ENCODE peak calls at places on chromosomes 7 and 10, in seven cellular contexts. One of them, this sample, is unnamed.

GRCh38 chr10:69317175-69318086 is 39.1 kb downstream of the HK1 start:
- DNase-seq in CD8-positive, alpha-beta memory T cell: no peak
- DNase-seq in effector memory CD4-positive, alpha-beta T cell: no peak
- DNase-seq in osteoblast: no peak
- DNase-seq in Karpas-422: peak; percentile 88
- DNase-seq in CD4-positive, alpha-beta T cell: no peak
- DNase-seq in hepatocyte: no peak
- DNase-seq in this sample: peak; percentile 6

GRCh38 chr10:54137396-54137795 is 663.6 kb downstream of the PCDH15 start:
- DNase-seq in Karpas-422: no peak
- DNase-seq in CD4-positive, alpha-beta T cell: no peak
- DNase-seq in CD8-positive, alpha-beta memory T cell: no peak
- DNase-seq in effector memory CD4-positive, alpha-beta T cell: no peak
- DNase-seq in hepatocyte: no peak
- DNase-seq in osteoblast: no peak
- DNase-seq in this sample: no peak

GRCh38 chr10:132459252-132460028 is 62.4 kb downstream of the PWWP2B start:
- DNase-seq in Karpas-422: no peak
- DNase-seq in osteoblast: peak; percentile 79
- DNase-seq in CD4-positive, alpha-beta T cell: no peak
- DNase-seq in CD8-positive, alpha-beta memory T cell: peak; percentile 37
- DNase-seq in hepatocyte: peak; percentile 76
- DNase-seq in effector memory CD4-positive, alpha-beta T cell: no peak
- DNase-seq in this sample: no peak

GRCh38 chr7:27908534-27909165 is 168.7 kb downstream of the TAX1BP1 start:
- DNase-seq in effector memory CD4-positive, alpha-beta T cell: no peak
- DNase-seq in CD4-positive, alpha-beta T cell: no peak
- DNase-seq in Karpas-422: no peak
- DNase-seq in osteoblast: no peak
- DNase-seq in CD8-positive, alpha-beta memory T cell: no peak
- DNase-seq in hepatocyte: no peak
- DNase-seq in this sample: no peak

GRCh38 chr7:84251183-84251845 is 56.7 kb upstream of the SEMA3A start:
- DNase-seq in CD4-positive, alpha-beta T cell: no peak
- DNase-seq in hepatocyte: no peak
- DNase-seq in CD8-positive, alpha-beta memory T cell: no peak
- DNase-seq in effector memory CD4-positive, alpha-beta T cell: no peak
- DNase-seq in Karpas-422: no peak
- DNase-seq in osteoblast: no peak
- DNase-seq in this sample: no peak

GRCh38 chr7:26675143-26675887 is 189.1 kb downstream of the SKAP2 start:
- DNase-seq in effector memory CD4-positive, alpha-beta T cell: no peak
- DNase-seq in CD4-positive, alpha-beta T cell: no peak
- DNase-seq in osteoblast: no peak
- DNase-seq in CD8-positive, alpha-beta memory T cell: no peak
- DNase-seq in Karpas-422: no peak
- DNase-seq in hepatocyte: no peak
- DNase-seq in this sample: no peak

GRCh38 chr7:38374507-38374906 is 101.1 kb upstream of the TARP start:
- DNase-seq in hepatocyte: peak; percentile 64
- DNase-seq in effector memory CD4-positive, alpha-beta T cell: no peak
- DNase-seq in CD8-positive, alpha-beta memory T cell: peak; percentile 76
- DNase-seq in Karpas-422: peak; percentile 73
- DNase-seq in osteoblast: peak; percentile 88
- DNase-seq in CD4-positive, alpha-beta T cell: peak; percentile 52
- DNase-seq in this sample: peak; percentile 61

GRCh38 chr7:123966936-123967335 is 41.9 kb downstream of the SPAM1 start:
- DNase-seq in Karpas-422: peak; percentile 63
- DNase-seq in osteoblast: no peak
- DNase-seq in effector memory CD4-positive, alpha-beta T cell: no peak
- DNase-seq in CD4-positive, alpha-beta T cell: no peak
- DNase-seq in CD8-positive, alpha-beta memory T cell: no peak
- DNase-seq in hepatocyte: peak; percentile 20
- DNase-seq in this sample: peak; percentile 13

GRCh38 chr7:150511039-150511438 is 3.6 kb upstream of the GIMAP7 start:
- DNase-seq in effector memory CD4-positive, alpha-beta T cell: no peak
- DNase-seq in CD4-positive, alpha-beta T cell: no peak
- DNase-seq in CD8-positive, alpha-beta memory T cell: no peak
- DNase-seq in hepatocyte: no peak
- DNase-seq in osteoblast: no peak
- DNase-seq in Karpas-422: no peak
- DNase-seq in this sample: no peak

GRCh38 chr10:99605351-99605750 is 14.9 kb downstream of the SLC25A28 start:
- DNase-seq in Karpas-422: no peak
- DNase-seq in CD8-positive, alpha-beta memory T cell: no peak
- DNase-seq in effector memory CD4-positive, alpha-beta T cell: no peak
- DNase-seq in hepatocyte: no peak
- DNase-seq in CD4-positive, alpha-beta T cell: no peak
- DNase-seq in osteoblast: no peak
- DNase-seq in this sample: no peak

GRCh38 chr10:97040706-97041105 is 145.1 kb downstream of the SLIT1 start:
- DNase-seq in CD8-positive, alpha-beta memory T cell: no peak
- DNase-seq in CD4-positive, alpha-beta T cell: no peak
- DNase-seq in osteoblast: peak; percentile 49
- DNase-seq in Karpas-422: no peak
- DNase-seq in effector memory CD4-positive, alpha-beta T cell: no peak
- DNase-seq in hepatocyte: no peak
- DNase-seq in this sample: no peak

GRCh38 chr10:29486466-29486865 is 148.3 kb downstream of the SVIL start:
- DNase-seq in Karpas-422: no peak
- DNase-seq in CD8-positive, alpha-beta memory T cell: no peak
- DNase-seq in osteoblast: no peak
- DNase-seq in CD4-positive, alpha-beta T cell: no peak
- DNase-seq in effector memory CD4-positive, alpha-beta T cell: no peak
- DNase-seq in hepatocyte: no peak
- DNase-seq in this sample: no peak

GRCh38 chr7:98086231-98086855 is 20.3 kb upstream of the LMTK2 start:
- DNase-seq in hepatocyte: peak; percentile 13
- DNase-seq in CD8-positive, alpha-beta memory T cell: no peak
- DNase-seq in CD4-positive, alpha-beta T cell: no peak
- DNase-seq in osteoblast: no peak
- DNase-seq in effector memory CD4-positive, alpha-beta T cell: no peak
- DNase-seq in Karpas-422: no peak
- DNase-seq in this sample: no peak

GRCh38 chr7:72751978-72752377 is 76.0 kb downstream of the TYW1B start:
- DNase-seq in osteoblast: peak; percentile 71
- DNase-seq in hepatocyte: no peak
- DNase-seq in CD8-positive, alpha-beta memory T cell: no peak
- DNase-seq in Karpas-422: peak; percentile 65
- DNase-seq in effector memory CD4-positive, alpha-beta T cell: no peak
- DNase-seq in CD4-positive, alpha-beta T cell: no peak
- DNase-seq in this sample: no peak

GRCh38 chr7:131183611-131184119 is 144.0 kb upstream of the MKLN1 start:
- DNase-seq in CD8-positive, alpha-beta memory T cell: peak; percentile 49
- DNase-seq in CD4-positive, alpha-beta T cell: no peak
- DNase-seq in effector memory CD4-positive, alpha-beta T cell: no peak
- DNase-seq in hepatocyte: no peak
- DNase-seq in osteoblast: peak; percentile 34
- DNase-seq in Karpas-422: no peak
- DNase-seq in this sample: no peak

GRCh38 chr7:51256244-51256781 is 60.3 kb downstream of the COBL start:
- DNase-seq in effector memory CD4-positive, alpha-beta T cell: no peak
- DNase-seq in Karpas-422: no peak
- DNase-seq in CD8-positive, alpha-beta memory T cell: no peak
- DNase-seq in CD4-positive, alpha-beta T cell: no peak
- DNase-seq in hepatocyte: no peak
- DNase-seq in osteoblast: no peak
- DNase-seq in this sample: peak; percentile 57

GRCh38 chr10:7312179-7312857 is 98.5 kb downstream of the SFMBT2 start:
- DNase-seq in osteoblast: no peak
- DNase-seq in hepatocyte: no peak
- DNase-seq in Karpas-422: no peak
- DNase-seq in CD4-positive, alpha-beta T cell: no peak
- DNase-seq in effector memory CD4-positive, alpha-beta T cell: no peak
- DNase-seq in CD8-positive, alpha-beta memory T cell: no peak
- DNase-seq in this sample: no peak

GRCh38 chr7:139494835-139495568 is 11.5 kb upstream of the KLRG2 start:
- DNase-seq in osteoblast: peak; percentile 86
- DNase-seq in CD4-positive, alpha-beta T cell: no peak
- DNase-seq in effector memory CD4-positive, alpha-beta T cell: no peak
- DNase-seq in CD8-positive, alpha-beta memory T cell: no peak
- DNase-seq in hepatocyte: no peak
- DNase-seq in Karpas-422: no peak
- DNase-seq in this sample: no peak

GRCh38 chr10:104072786-104073185 is 12.9 kb downstream of the COL17A1 start:
- DNase-seq in hepatocyte: no peak
- DNase-seq in CD4-positive, alpha-beta T cell: no peak
- DNase-seq in osteoblast: no peak
- DNase-seq in Karpas-422: no peak
- DNase-seq in effector memory CD4-positive, alpha-beta T cell: no peak
- DNase-seq in CD8-positive, alpha-beta memory T cell: no peak
- DNase-seq in this sample: no peak

GRCh38 chr10:61283066-61283465 is 170.1 kb downstream of the TMEM26 start:
- DNase-seq in CD8-positive, alpha-beta memory T cell: no peak
- DNase-seq in Karpas-422: no peak
- DNase-seq in osteoblast: no peak
- DNase-seq in CD4-positive, alpha-beta T cell: no peak
- DNase-seq in hepatocyte: no peak
- DNase-seq in effector memory CD4-positive, alpha-beta T cell: no peak
- DNase-seq in this sample: peak; percentile 5

GRCh38 chr10:122161795-122162194 is 109.3 kb upstream of the BTBD16 start:
- DNase-seq in Karpas-422: no peak
- DNase-seq in osteoblast: no peak
- DNase-seq in CD8-positive, alpha-beta memory T cell: no peak
- DNase-seq in CD4-positive, alpha-beta T cell: no peak
- DNase-seq in effector memory CD4-positive, alpha-beta T cell: no peak
- DNase-seq in hepatocyte: no peak
- DNase-seq in this sample: no peak

GRCh38 chr10:122163182-122164027 is 107.7 kb upstream of the BTBD16 start:
- DNase-seq in hepatocyte: peak; percentile 75
- DNase-seq in osteoblast: peak; percentile 89
- DNase-seq in CD8-positive, alpha-beta memory T cell: no peak
- DNase-seq in Karpas-422: no peak
- DNase-seq in effector memory CD4-positive, alpha-beta T cell: no peak
- DNase-seq in CD4-positive, alpha-beta T cell: no peak
- DNase-seq in this sample: peak; percentile 89

GRCh38 chr10:122164028-122164601 is 107.0 kb upstream of the BTBD16 start:
- DNase-seq in hepatocyte: peak; percentile 41
- DNase-seq in Karpas-422: no peak
- DNase-seq in CD8-positive, alpha-beta memory T cell: no peak
- DNase-seq in osteoblast: peak; percentile 59
- DNase-seq in effector memory CD4-positive, alpha-beta T cell: no peak
- DNase-seq in CD4-positive, alpha-beta T cell: no peak
- DNase-seq in this sample: peak; percentile 92

GRCh38 chr10:122164815-122165491 is 106.1 kb upstream of the BTBD16 start:
- DNase-seq in CD8-positive, alpha-beta memory T cell: no peak
- DNase-seq in Karpas-422: no peak
- DNase-seq in CD4-positive, alpha-beta T cell: no peak
- DNase-seq in effector memory CD4-positive, alpha-beta T cell: no peak
- DNase-seq in hepatocyte: peak; percentile 66
- DNase-seq in osteoblast: peak; percentile 44
- DNase-seq in this sample: peak; percentile 63

GRCh38 chr10:122162566-122163181 is 108.4 kb upstream of the BTBD16 start:
- DNase-seq in CD8-positive, alpha-beta memory T cell: no peak
- DNase-seq in effector memory CD4-positive, alpha-beta T cell: no peak
- DNase-seq in hepatocyte: peak; percentile 62
- DNase-seq in osteoblast: peak; percentile 55
- DNase-seq in CD4-positive, alpha-beta T cell: no peak
- DNase-seq in Karpas-422: no peak
- DNase-seq in this sample: no peak
- H3K27ac ChIP-seq in CD8-positive, alpha-beta memory T cell: no peak overlapping the region
- H3K27ac ChIP-seq in effector memory CD4-positive, alpha-beta T cell: no peak overlapping the region
- H3K27ac ChIP-seq in hepatocyte: peak overlapping the region; percentile 66
- H3K27ac ChIP-seq in osteoblast: no peak overlapping the region
- H3K27ac ChIP-seq in CD4-positive, alpha-beta T cell: no peak overlapping the region
- H3K27ac ChIP-seq in Karpas-422: no peak overlapping the region
- H3K27ac ChIP-seq in this sample: peak overlapping the region; percentile 59

GRCh38 chr7:158388928-158389327 is 198.7 kb downstream of the PTPRN2 start:
- DNase-seq in CD4-positive, alpha-beta T cell: no peak
- DNase-seq in Karpas-422: no peak
- DNase-seq in hepatocyte: no peak
- DNase-seq in CD8-positive, alpha-beta memory T cell: no peak
- DNase-seq in osteoblast: no peak
- DNase-seq in effector memory CD4-positive, alpha-beta T cell: no peak
- DNase-seq in this sample: no peak
- H3K9me3 ChIP-seq in CD4-positive, alpha-beta T cell: no peaks in the 10 kb centered on the region
- H3K9me3 ChIP-seq in Karpas-422: no peaks in the 10 kb centered on the region
- H3K9me3 ChIP-seq in hepatocyte: no peaks in the 10 kb centered on the region
- H3K9me3 ChIP-seq in CD8-positive, alpha-beta memory T cell: no peaks in the 10 kb centered on the region
- H3K9me3 ChIP-seq in osteoblast: no peaks in the 10 kb centered on the region
- H3K9me3 ChIP-seq in effector memory CD4-positive, alpha-beta T cell: no peaks in the 10 kb centered on the region
- H3K9me3 ChIP-seq in this sample: no peaks in the 10 kb centered on the region

DNA sequence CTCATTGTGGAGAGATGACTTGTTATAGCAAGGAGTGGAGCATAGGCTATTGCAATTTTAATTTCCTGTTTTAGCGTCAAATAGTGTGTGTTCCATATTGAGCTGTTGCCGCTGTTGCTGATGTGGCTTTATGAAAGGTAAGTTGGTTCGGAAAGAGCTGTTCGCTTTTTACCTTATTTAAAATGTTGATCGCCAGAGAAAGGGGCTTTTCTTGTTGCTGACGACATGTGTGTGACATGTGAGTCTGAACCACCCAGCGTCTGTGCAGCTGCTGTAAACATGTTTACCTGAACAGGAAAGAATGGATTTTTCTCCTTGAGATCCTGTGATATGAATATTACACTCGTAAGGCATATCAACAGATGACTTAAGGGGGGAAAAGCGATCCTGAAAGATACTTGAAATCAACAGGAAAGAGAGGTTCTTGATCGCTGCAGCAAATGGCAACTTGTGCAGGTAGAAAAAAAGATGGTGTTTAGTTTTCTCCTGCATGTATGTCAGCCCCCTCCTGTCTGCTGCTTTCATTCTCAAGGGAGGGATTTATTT is 2.5 kb downstream of the ZEB1 start:
- DNase-seq in CD8-positive, alpha-beta memory T cell: peak; percentile 57
- DNase-seq in effector memory CD4-positive, alpha-beta T cell: peak; percentile 41
- DNase-seq in hepatocyte: no peak
- DNase-seq in osteoblast: no peak
- DNase-seq in Karpas-422: peak; percentile 61
- DNase-seq in CD4-positive, alpha-beta T cell: peak; percentile 28
- DNase-seq in this sample: peak; percentile 5
- H3K27ac ChIP-seq in CD8-positive, alpha-beta memory T cell: no peak overlapping the region
- H3K27ac ChIP-seq in effector memory CD4-positive, alpha-beta T cell: peak overlapping the region; percentile 95
- H3K27ac ChIP-seq in hepatocyte: peak overlapping the region; percentile 86
- H3K27ac ChIP-seq in osteoblast: peak overlapping the region; percentile 64
- H3K27ac ChIP-seq in Karpas-422: peak overlapping the region; percentile 80
- H3K27ac ChIP-seq in CD4-positive, alpha-beta T cell: peak overlapping the region; percentile 98
- H3K27ac ChIP-seq in this sample: peak overlapping the region; percentile 81

DNA sequence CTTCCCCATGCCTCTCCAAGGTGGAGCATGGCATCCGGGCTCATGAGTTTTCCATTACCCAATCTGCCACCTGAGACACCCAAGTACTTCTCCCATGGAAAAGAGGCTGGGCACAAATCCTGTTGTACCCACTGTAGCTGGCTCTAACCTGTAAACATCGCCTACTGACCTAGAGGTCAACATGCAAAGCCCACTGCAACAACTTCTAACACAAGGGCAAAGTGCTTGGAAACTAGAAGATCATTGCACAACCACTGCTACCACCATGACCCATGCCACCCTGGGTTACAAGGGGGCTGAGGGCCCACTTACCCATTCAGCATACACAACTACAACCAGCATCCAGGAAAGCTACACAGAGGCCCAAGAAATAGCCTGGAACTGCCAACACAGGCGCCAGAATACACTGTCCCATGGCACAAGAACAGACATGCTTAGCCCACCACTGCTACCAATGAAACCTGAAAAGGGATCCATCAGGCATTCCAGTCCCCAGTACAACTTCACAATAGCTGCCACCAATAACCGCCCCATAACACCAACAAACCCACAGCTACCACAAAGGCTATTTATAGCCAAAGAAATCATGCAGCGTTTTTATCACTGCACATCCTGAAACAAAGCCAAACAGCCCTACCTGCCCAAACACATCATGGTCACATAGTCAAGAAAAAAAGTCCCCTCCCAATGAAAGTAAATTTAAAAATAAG is 63.4 kb downstream of the RNF32 start:
- DNase-seq in CD8-positive, alpha-beta memory T cell: no peak
- DNase-seq in osteoblast: no peak
- DNase-seq in CD4-positive, alpha-beta T cell: no peak
- DNase-seq in Karpas-422: no peak
- DNase-seq in effector memory CD4-positive, alpha-beta T cell: no peak
- DNase-seq in hepatocyte: no peak
- DNase-seq in this sample: no peak
- H3K9me3 ChIP-seq in CD8-positive, alpha-beta memory T cell: no peaks in the 10 kb centered on the region
- H3K9me3 ChIP-seq in osteoblast: no peaks in the 10 kb centered on the region
- H3K9me3 ChIP-seq in CD4-positive, alpha-beta T cell: peaks cover 7% of the 10 kb centered on the region
- H3K9me3 ChIP-seq in Karpas-422: peaks cover 6% of the 10 kb centered on the region
- H3K9me3 ChIP-seq in effector memory CD4-positive, alpha-beta T cell: no peaks in the 10 kb centered on the region
- H3K9me3 ChIP-seq in hepatocyte: no peaks in the 10 kb centered on the region
- H3K9me3 ChIP-seq in this sample: no peaks in the 10 kb centered on the region

This sample was measured in SJCRH30.